ENCODE peak calls at places on chromosomes 5 and 9, in six cellular contexts. B is A549; X is ovary; K is uterus; L is CD8-positive, alpha-beta T cell; O is mucosa of descending colon. A is an unnamed sample.
A peak's percentile ranks its signal among the peaks of the same experiment; 100 is the strongest.

GRCh38 chr5:154972476-154973080 is 31.7 kb downstream of the MRPL22 start:
- DNase-seq in B (peak; percentile 44), X (no peak), K (no peak), L (no peak), O (peak; percentile 23), A (peak; percentile 24)

GRCh38 chr9:129259373-129259772 is 81.3 kb upstream of the IER5L start:
- DNase-seq in B (no peak), X (no peak), K (no peak), L (no peak), O (no peak), A (no peak)

GRCh38 chr9:110148384-110148783 is 59.6 kb downstream of the C9orf152 start:
- DNase-seq in B (no peak), X (no peak), K (no peak), L (no peak), O (no peak), A (no peak)

GRCh38 chr5:13188393-13188792 is 756.1 kb downstream of the DNAH5 start:
- DNase-seq in B (no peak), X (no peak), K (no peak), L (no peak), O (no peak), A (no peak)

GRCh38 chr5:61167382-61167781 is 5.1 kb upstream of the SMIM15 start:
- DNase-seq in B (peak; percentile 24), X (no peak), K (no peak), L (no peak), O (peak; percentile 35), A (no peak)

GRCh38 chr5:171773106-171773505 is 12.5 kb upstream of the SMIM23 start:
- DNase-seq in B (no peak), X (no peak), K (no peak), L (no peak), O (no peak), A (no peak)

GRCh38 chr5:32147959-32148358 is 26.2 kb downstream of the GOLPH3 start:
- DNase-seq in B (no peak), X (no peak), K (no peak), L (no peak), O (no peak), A (no peak)

GRCh38 chr5:14364096-14364495 is 217.5 kb upstream of the OTULINL start:
- DNase-seq in B (no peak), X (no peak), K (no peak), L (no peak), O (no peak), A (no peak)

GRCh38 chr5:156971848-156972525 is 9.0 kb upstream of the TIMD4 start:
- DNase-seq in B (no peak), X (no peak), K (no peak), L (no peak), O (no peak), A (no peak)

GRCh38 chr9:121309171-121309570 is 41.2 kb downstream of the GSN start:
- DNase-seq in B (no peak), X (no peak), K (no peak), L (no peak), O (no peak), A (no peak)

GRCh38 chr9:34375901-34376595 is 650 bp downstream of the MYORG start:
- DNase-seq in B (peak; percentile 74), X (peak; percentile 42), K (peak; percentile 50), L (peak; percentile 55), O (peak; percentile 78), A (no peak)

GRCh38 chr9:134419684-134420076 is 93.4 kb downstream of the RXRA start:
- DNase-seq in B (peak; percentile 78), X (no peak), K (no peak), L (no peak), O (no peak), A (no peak)
- TF ChIP-seq CTCF in B (peak; percentile 30), X (no peak), K (no peak), L (no peak), O (no peak), A (peak; percentile 34)

DNA sequence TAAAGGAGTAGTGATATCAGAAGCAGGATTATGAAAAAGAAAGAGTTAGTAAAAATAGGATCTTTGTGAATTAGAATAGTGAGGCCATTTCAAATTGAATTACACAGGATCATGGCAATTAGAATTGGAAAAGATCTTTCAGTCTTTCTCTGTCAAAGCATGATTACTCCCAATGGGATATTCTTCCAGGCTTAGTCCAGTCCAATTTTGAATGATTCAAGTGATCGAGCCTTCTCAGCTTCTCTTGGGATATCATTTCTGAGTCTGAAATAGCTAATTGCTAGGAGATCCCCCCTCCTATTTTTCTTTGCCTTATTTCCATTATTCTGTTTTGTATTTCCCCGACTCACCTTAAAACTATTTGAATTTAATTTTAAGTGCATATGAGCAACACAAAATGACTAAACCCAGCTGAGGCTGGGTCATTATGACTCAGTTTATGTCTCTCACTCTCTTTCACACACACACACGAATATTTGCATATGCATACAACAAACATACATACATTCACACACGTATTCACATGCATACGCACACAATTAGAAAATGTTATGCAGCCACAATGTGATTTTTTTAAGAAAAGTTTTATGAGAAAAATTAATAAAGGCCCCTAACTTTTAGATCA is 34.8 kb upstream of the EFNA5 start:
- DNase-seq in B (no peak), X (no peak), K (no peak), L (no peak), O (no peak), A (no peak)
- H3K4me3 ChIP-seq in B (no peak overlapping the region), X (no peak overlapping the region), K (no peak overlapping the region), L (no peak overlapping the region), O (no peak overlapping the region), A (no peak overlapping the region)

GRCh38 chr5:8869932-8870331 is 675.9 kb downstream of the SEMA5A start:
- DNase-seq in B (no peak), X (no peak), K (no peak), L (no peak), O (no peak), A (no peak)
- TF ChIP-seq CTCF in B (no peak), X (no peak), K (no peak), L (no peak), O (no peak), A (no peak)

GRCh38 chr9:131487001-131487400 is 15.7 kb upstream of the POMT1 start:
- DNase-seq in B (no peak), X (no peak), K (no peak), L (no peak), O (no peak), A (no peak)
- H3K4me3 ChIP-seq in B (no peak overlapping the region), X (no peak overlapping the region), K (no peak overlapping the region), L (no peak overlapping the region), O (no peak overlapping the region), A (no peak overlapping the region)

DNA sequence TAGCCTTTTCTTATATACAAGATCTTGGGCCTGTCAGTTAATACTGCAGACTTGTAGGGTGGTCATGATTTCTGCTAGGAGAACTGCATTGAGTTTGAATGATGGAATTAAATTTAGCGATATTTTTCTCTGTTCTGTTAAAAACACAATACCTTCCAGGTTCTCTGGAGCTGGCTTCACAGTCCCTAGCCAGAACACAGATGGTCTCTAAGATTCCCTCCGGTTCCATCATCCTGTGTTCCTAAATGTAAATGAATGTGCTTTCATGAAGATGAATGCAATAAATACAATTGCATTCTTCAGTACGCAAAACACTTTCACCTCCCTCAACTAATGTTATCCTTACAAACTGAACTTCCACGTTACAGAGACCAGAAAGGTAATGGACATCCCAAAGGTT is 264.9 kb downstream of the ASTN2 start:
- DNase-seq in B (no peak), X (no peak), K (no peak), L (no peak), O (no peak), A (no peak)
- TF ChIP-seq CTCF in B (no peak), X (no peak), K (no peak), L (no peak), O (no peak), A (no peak)

GRCh38 chr9:18606281-18606680 is 132.3 kb downstream of the ADAMTSL1 start:
- DNase-seq in B (no peak), X (no peak), K (no peak), L (no peak), O (no peak), A (no peak)

GRCh38 chr9:18605763-18606162 is 131.8 kb downstream of the ADAMTSL1 start:
- DNase-seq in B (no peak), X (peak; percentile 42), K (peak; percentile 49), L (no peak), O (peak; percentile 14), A (no peak)

GRCh38 chr9:18608371-18608770 is 134.4 kb downstream of the ADAMTSL1 start:
- DNase-seq in B (no peak), X (no peak), K (no peak), L (no peak), O (no peak), A (no peak)

GRCh38 chr9:18604971-18605370 is 131.0 kb downstream of the ADAMTSL1 start:
- DNase-seq in B (no peak), X (no peak), K (no peak), L (no peak), O (no peak), A (no peak)

DNA sequence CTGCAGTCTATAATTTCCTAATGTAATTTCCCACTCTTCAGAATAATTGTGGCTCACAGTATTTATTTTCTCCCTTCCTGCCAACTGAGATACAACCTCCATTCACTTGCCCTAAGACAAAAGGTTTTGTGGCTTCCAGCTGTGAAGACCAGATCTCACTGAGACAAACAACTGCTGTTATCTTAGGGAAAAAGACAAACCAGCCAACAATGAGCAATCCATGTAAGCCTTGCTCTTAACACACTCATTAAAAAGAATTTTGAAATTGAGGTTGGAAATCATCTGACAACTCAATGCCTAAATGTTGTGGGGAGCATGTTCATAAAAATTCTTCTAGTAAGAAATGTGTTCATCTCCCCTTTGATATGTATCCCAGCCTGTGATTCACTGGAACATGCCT is 132.9 kb downstream of the ADAMTSL1 start:
- DNase-seq in B (no peak), X (no peak), K (no peak), L (no peak), O (no peak), A (no peak)
- H3K4me3 ChIP-seq in B (no peak overlapping the region), X (no peak overlapping the region), K (no peak overlapping the region), L (no peak overlapping the region), O (no peak overlapping the region), A (no peak overlapping the region)

GRCh38 chr9:9942764-9943424 is 669.9 kb downstream of the PTPRD start:
- DNase-seq in B (peak; percentile 18), X (peak; percentile 24), K (no peak), L (peak; percentile 45), O (peak; percentile 72), A (peak; percentile 20)
- TF ChIP-seq CTCF in B (peak; percentile 75), X (no peak), K (peak; percentile 39), L (peak; percentile 96), O (peak; percentile 88), A (peak; percentile 87)

GRCh38 chr5:132257131-132258101 is at the start of gene PDLIM4:
- DNase-seq in B (no peak), X (peak; percentile 75), K (peak; percentile 78), L (peak; percentile 3), O (peak; percentile 17), A (no peak)
- H3K4me3 ChIP-seq in B (no peak within 1 kb of the TSS), X (peak within 1 kb of the TSS; percentile 78), K (peak within 1 kb of the TSS; percentile 80), L (no peak within 1 kb of the TSS), O (peak within 1 kb of the TSS; percentile 9), A (peak within 1 kb of the TSS; percentile 67)

GRCh38 chr9:82761911-82762310 is 301.0 kb downstream of the RASEF start:
- DNase-seq in B (no peak), X (no peak), K (no peak), L (no peak), O (no peak), A (no peak)

GRCh38 chr9:82764270-82764669 is 298.7 kb downstream of the RASEF start:
- DNase-seq in B (no peak), X (no peak), K (no peak), L (no peak), O (no peak), A (no peak)

GRCh38 chr9:82757921-82758320 is 305.0 kb downstream of the RASEF start:
- DNase-seq in B (no peak), X (no peak), K (no peak), L (no peak), O (no peak), A (no peak)

GRCh38 chr9:82763631-82764030 is 299.3 kb downstream of the RASEF start:
- DNase-seq in B (no peak), X (no peak), K (no peak), L (no peak), O (no peak), A (no peak)
- TF ChIP-seq CTCF in B (no peak), X (no peak), K (no peak), L (no peak), O (no peak), A (no peak)